ENCODE peak calls at places on chromosome 9, in four cellular contexts. S, C, Y and H are unnamed samples.

GRCh38 chr9:91693226-91693625 is 256.8 kb downstream of the ROR2 start:
- DNase-seq in Y (no peak), C (no peak), S (no peak), H (no peak)

GRCh38 chr9:129550199-129550839 is 70.6 kb downstream of the C9orf50 start:
- DNase-seq in S (peak), C (peak), Y (peak), H (no peak)

GRCh38 chr9:89803403-89803802 is 198.6 kb downstream of the GADD45G start:
- DNase-seq in C (no peak), Y (no peak), S (no peak), H (no peak)

GRCh38 chr9:109889456-109889855 is 109.5 kb downstream of the PALM2AKAP2 start:
- DNase-seq in S (no peak), Y (no peak), C (no peak), H (no peak)

GRCh38 chr9:2623046-2623865 is 1.7 kb downstream of the VLDLR start:
- DNase-seq in Y (no peak), C (peak), S (peak), H (no peak)

GRCh38 chr9:117247271-117247670 is 167.6 kb downstream of the ASTN2 start:
- DNase-seq in Y (no peak), S (no peak), C (no peak), H (no peak)

GRCh38 chr9:128108784-128109709 is 18.5 kb downstream of the PTGES2 start:
- DNase-seq in C (no peak), S (no peak), Y (no peak), H (no peak)

GRCh38 chr9:13446935-13447334 is 167.4 kb upstream of the MPDZ start:
- DNase-seq in S (no peak), Y (no peak), C (no peak), H (no peak)

GRCh38 chr9:83140061-83140460 is 77.1 kb upstream of the RASEF start:
- DNase-seq in S (no peak), C (no peak), Y (no peak), H (no peak)

GRCh38 chr9:25935188-25935587 is 256.9 kb upstream of the TUSC1 start:
- DNase-seq in Y (peak), S (no peak), C (no peak), H (no peak)

GRCh38 chr9:131258698-131259431 is 17.4 kb downstream of the FAM78A start:
- DNase-seq in C (no peak), Y (no peak), S (no peak), H (no peak)

GRCh38 chr9:33101104-33101951 is 24.9 kb upstream of the SMU1 start:
- DNase-seq in S (no peak), C (no peak), Y (peak), H (peak)

GRCh38 chr9:137405677-137406081 is 17.3 kb downstream of the EXD3 start:
- DNase-seq in C (no peak), Y (peak), S (no peak), H (no peak)

GRCh38 chr9:91282292-91282691 is 79.4 kb downstream of the AUH start:
- DNase-seq in Y (peak), C (no peak), S (no peak), H (no peak)

GRCh38 chr9:90526386-90526785 is 116.2 kb downstream of the DIRAS2 start:
- DNase-seq in S (no peak), Y (no peak), C (no peak), H (no peak)

GRCh38 chr9:134056483-134057310 is 11.1 kb downstream of the BRD3 start:
- DNase-seq in C (no peak), S (no peak), Y (no peak), H (no peak)

GRCh38 chr9:14895806-14896205 is 14.4 kb downstream of the FREM1 start:
- DNase-seq in C (no peak), Y (peak), S (no peak), H (peak)

GRCh38 chr9:109830587-109830986 is 50.6 kb downstream of the PALM2AKAP2 start:
- DNase-seq in S (no peak), C (no peak), Y (no peak), H (no peak)

GRCh38 chr9:16069671-16070586 is 517.1 kb downstream of the CCDC171 start:
- DNase-seq in Y (no peak), C (no peak), S (no peak), H (no peak)

GRCh38 chr9:30773427-30773826 is 1611.0 kb upstream of the ACO1 start:
- DNase-seq in C (no peak), Y (no peak), S (no peak), H (no peak)

GRCh38 chr9:135662758-135663450 is at the start of gene LCN9:
- DNase-seq in S (no peak), C (no peak), Y (no peak), H (no peak)

GRCh38 chr9:107819772-107820171 is 330.2 kb upstream of the KLF4 start:
- DNase-seq in Y (no peak), S (no peak), C (no peak), H (no peak)

GRCh38 chr9:124471761-124472160 is 21.5 kb downstream of the ADGRD2 start:
- DNase-seq in S (no peak), C (no peak), Y (no peak), H (no peak)

GRCh38 chr9:130731355-130731754 is 37.8 kb downstream of the EXOSC2 start:
- DNase-seq in C (no peak), S (no peak), Y (no peak), H (no peak)

GRCh38 chr9:135067091-135067710 is 20.3 kb upstream of the OLFM1 start:
- DNase-seq in Y (no peak), S (no peak), C (peak), H (no peak)

GRCh38 chr9:95511952-95512750 is 4.6 kb downstream of the PTCH1 start:
- DNase-seq in Y (peak), C (no peak), S (no peak), H (no peak)

GRCh38 chr9:134663753-134664415 is 22.3 kb downstream of the COL5A1 start:
- DNase-seq in Y (no peak), S (no peak), C (peak), H (no peak)

GRCh38 chr9:129275626-129276247 is 97.7 kb upstream of the IER5L start:
- DNase-seq in Y (peak), S (no peak), C (peak), H (no peak)

GRCh38 chr9:126440938-126441337 is 114.3 kb downstream of the MVB12B start:
- DNase-seq in S (no peak), Y (no peak), C (no peak), H (peak)

GRCh38 chr9:89359636-89360315 is 41.5 kb downstream of the SECISBP2 start:
- DNase-seq in C (no peak), S (no peak), Y (no peak), H (no peak)

GRCh38 chr9:118360036-118360435 is 655.8 kb downstream of the TLR4 start:
- DNase-seq in C (no peak), S (no peak), Y (no peak), H (no peak)
- TF ChIP-seq CTCF in C (no peak), S (no peak), Y (no peak), H (no peak)

GRCh38 chr9:100489836-100490235 is 16.9 kb downstream of the TMEFF1 start:
- DNase-seq in C (no peak), Y (no peak), S (no peak), H (no peak)

GRCh38 chr9:100488171-100488570 is 15.2 kb downstream of the TMEFF1 start:
- DNase-seq in S (no peak), C (no peak), Y (no peak), H (no peak)

GRCh38 chr9:100498592-100498991 is 25.6 kb downstream of the TMEFF1 start:
- DNase-seq in Y (peak), S (no peak), C (no peak), H (no peak)

GRCh38 chr9:100492952-100493351 is 20.0 kb downstream of the TMEFF1 start:
- DNase-seq in Y (peak), S (no peak), C (no peak), H (no peak)
- TF ChIP-seq CTCF in Y (peak), S (no peak), C (no peak), H (peak)

DNA sequence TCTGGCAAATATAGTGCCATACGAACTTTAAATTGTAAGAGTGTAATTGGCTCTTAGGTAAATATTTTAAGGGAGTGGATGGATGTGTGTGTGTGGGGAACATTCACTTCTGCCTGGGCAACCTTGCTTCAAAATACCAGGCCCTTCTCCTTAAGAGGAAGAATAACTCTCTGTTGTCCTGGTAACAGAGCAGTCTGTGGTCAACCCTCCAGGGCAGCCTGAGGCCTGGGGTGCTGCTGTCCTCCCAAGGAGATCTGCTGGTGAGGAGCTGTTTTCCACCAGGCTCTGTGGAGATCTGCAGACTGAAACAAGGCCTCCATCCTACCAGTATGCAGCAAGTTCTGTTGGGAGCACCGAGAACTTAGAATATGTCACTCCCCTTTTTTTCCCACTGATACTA is 325.2 kb downstream of the PSAT1 start:
- DNase-seq in Y (no peak), C (no peak), S (no peak), H (no peak)
- TF ChIP-seq CTCF in Y (no peak), C (no peak), S (no peak), H (no peak)

GRCh38 chr9:81686614-81687520 is 2.5 kb downstream of the TLE1 start:
- DNase-seq in S (peak), Y (peak), C (peak), H (no peak)
- TF ChIP-seq CTCF in S (peak), Y (peak), C (peak), H (peak)

DNA sequence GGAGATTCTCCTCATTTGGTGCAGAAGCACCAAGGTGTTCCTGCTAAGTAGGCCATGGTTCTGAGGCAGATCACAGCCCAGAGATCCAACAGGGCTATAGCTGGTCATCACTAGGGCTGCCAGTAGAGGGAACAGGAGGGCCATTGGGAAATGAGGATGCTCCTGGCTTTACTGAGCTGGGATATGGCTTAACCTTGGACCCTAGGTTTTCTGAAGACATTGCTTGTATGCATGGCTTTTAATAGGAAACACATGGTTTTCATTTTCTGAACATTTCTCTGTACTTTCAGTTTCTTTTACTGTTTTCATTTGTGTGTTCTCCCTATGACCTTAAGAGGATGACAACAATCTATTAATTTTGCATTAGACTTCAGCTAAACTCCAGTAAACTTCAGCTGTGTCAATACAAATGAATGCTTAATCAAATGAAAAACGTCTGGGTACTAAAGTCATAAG is at the start of gene IFNW1:
- DNase-seq in S (no peak), Y (no peak), C (no peak), H (no peak)
- TF ChIP-seq CTCF in S (peak), Y (peak), C (no peak), H (no peak)

DNA sequence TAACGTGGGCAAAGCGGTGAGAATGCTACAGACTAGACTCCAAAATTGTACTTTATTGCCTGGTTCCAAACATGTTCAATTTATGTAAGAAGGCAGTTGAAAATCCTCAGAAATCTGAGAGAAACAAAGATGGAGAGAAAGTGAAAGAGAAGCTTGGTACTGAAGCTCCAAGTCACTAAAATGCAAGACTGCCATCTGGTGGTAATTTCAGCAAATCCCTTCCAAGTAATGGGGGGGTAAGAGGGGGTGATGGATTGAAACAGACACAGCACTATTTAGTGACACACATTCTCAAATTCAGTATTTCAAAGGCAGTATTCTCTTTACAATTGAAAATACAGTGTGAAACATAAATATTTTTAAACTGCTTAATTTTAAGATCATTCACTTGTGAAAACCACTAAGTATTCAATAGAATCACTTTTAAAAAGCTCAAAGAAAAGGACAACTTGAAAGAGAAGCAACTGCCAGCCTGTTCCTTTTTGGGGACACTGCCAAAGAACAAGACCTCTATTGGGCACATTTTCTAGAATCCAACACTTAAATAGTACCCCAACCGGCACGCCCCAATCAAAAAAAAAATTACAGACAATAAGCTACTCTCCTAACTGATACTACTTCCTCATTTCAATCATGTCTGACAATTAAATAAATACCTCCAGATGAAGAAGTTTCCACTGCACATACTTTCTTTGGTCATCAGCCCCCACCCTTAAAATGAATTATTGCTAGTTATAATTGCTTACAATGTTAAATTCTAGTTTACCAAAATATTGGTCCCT is 131.5 kb downstream of the AGTPBP1 start:
- DNase-seq in C (no peak), S (peak), Y (peak), H (peak)
- TF ChIP-seq CTCF in C (peak), S (peak), Y (peak), H (peak)

DNA sequence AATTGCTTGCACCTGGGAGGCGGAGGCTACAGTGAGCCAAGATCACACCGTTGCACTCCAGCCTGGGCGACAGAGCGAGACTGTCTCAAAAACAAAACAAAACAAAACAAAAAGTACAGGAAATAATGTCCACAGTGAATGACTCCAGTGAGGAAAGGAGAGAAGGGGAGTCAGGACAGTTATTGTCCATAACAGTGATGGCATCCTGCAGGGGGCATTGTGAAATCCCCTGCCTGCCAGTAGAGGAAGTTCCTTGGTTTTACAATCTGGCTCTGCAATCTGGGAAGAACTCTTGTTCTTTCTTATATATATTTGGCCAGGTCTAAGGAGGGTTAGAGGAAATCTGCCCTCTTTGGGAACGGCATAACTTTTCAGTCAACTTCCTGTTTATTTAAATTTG is 8.2 kb downstream of the SH3GL2 start:
- DNase-seq in C (no peak), S (no peak), Y (no peak), H (no peak)
- TF ChIP-seq CTCF in C (no peak), S (no peak), Y (peak), H (no peak)

GRCh38 chr9:38068866-38069628 is at the start of gene SHB:
- DNase-seq in C (peak), S (peak), Y (peak), H (no peak)

GRCh38 chr9:38073882-38074281 is 4.9 kb upstream of the SHB start:
- DNase-seq in S (no peak), Y (peak), C (no peak), H (no peak)

GRCh38 chr9:38079410-38080105 is 10.5 kb upstream of the SHB start:
- DNase-seq in Y (no peak), S (no peak), C (no peak), H (no peak)

GRCh38 chr9:38075272-38075671 is 6.2 kb upstream of the SHB start:
- DNase-seq in C (no peak), S (no peak), Y (no peak), H (no peak)

GRCh38 chr9:38074441-38074943 is 5.5 kb upstream of the SHB start:
- DNase-seq in C (no peak), Y (no peak), S (no peak), H (peak)
- TF ChIP-seq CTCF in C (no peak), Y (no peak), S (no peak), H (no peak)

GRCh38 chr9:7363777-7364477 is 435.7 kb downstream of the DMAC1 start:
- DNase-seq in S (no peak), Y (no peak), C (no peak), H (no peak)

GRCh38 chr9:7360513-7360912 is 439.1 kb downstream of the DMAC1 start:
- DNase-seq in Y (no peak), S (no peak), C (no peak), H (no peak)

GRCh38 chr9:7354704-7355103 is 444.9 kb downstream of the DMAC1 start:
- DNase-seq in Y (no peak), C (no peak), S (no peak), H (no peak)

GRCh38 chr9:7358876-7359275 is 440.7 kb downstream of the DMAC1 start:
- DNase-seq in S (no peak), Y (no peak), C (no peak), H (no peak)
- TF ChIP-seq CTCF in S (no peak), Y (no peak), C (no peak), H (no peak)